ENCODE peak calls at places on chromosomes 12 and 14, in five cellular contexts. U is CD8-positive, alpha-beta T cell; G is left lung; B is body of pancreas; A is upper lobe of left lung. P is an unnamed sample.
A peak's percentile ranks its signal among the peaks of the same experiment; 100 is the strongest.

GRCh38 chr12:65972149-65972548 is 147.9 kb downstream of the HMGA2 start:
- DNase-seq in G (no peak), U (no peak), B (no peak), A (no peak), P (no peak)

GRCh38 chr12:106078358-106079025 is 60.3 kb downstream of the NUAK1 start:
- DNase-seq in U (no peak), A (no peak), B (no peak), G (no peak), P (no peak)

GRCh38 chr12:28958553-28959195 is 190.4 kb upstream of the FAR2 start:
- DNase-seq in A (no peak), U (no peak), G (no peak), B (no peak), P (no peak)

GRCh38 chr14:24556756-24557155 is 19.3 kb downstream of the CTSG start:
- DNase-seq in B (no peak), A (no peak), G (no peak), U (no peak), P (no peak)

GRCh38 chr14:73714656-73715081 is 485 bp upstream of the PNMA1 start:
- DNase-seq in A (no peak), U (no peak), B (no peak), G (no peak), P (no peak)

GRCh38 chr14:33941727-33942126 is 9.1 kb downstream of the EGLN3 start:
- DNase-seq in G (no peak), B (no peak), A (no peak), U (no peak), P (no peak)

GRCh38 chr14:90693413-90693812 is 122.8 kb downstream of the TTC7B start:
- DNase-seq in U (no peak), G (no peak), B (no peak), A (no peak), P (no peak)

GRCh38 chr14:60133487-60133886 is 31.7 kb downstream of the DHRS7 start:
- DNase-seq in A (no peak), B (no peak), G (no peak), U (no peak), P (no peak)

GRCh38 chr12:26939192-26939832 is 1.0 kb downstream of the FGFR1OP2 start:
- DNase-seq in U (no peak), G (no peak), B (no peak), A (no peak), P (no peak)

GRCh38 chr14:91167380-91167770 is 53.5 kb downstream of the DGLUCY start:
- DNase-seq in A (no peak), U (no peak), G (no peak), B (peak; percentile 16), P (no peak)

GRCh38 chr14:61749264-61749663 is 13.0 kb upstream of the SNAPC1 start:
- DNase-seq in B (no peak), G (no peak), A (no peak), U (no peak), P (no peak)

GRCh38 chr14:101456246-101457159 is 104.8 kb upstream of the DIO3 start:
- DNase-seq in A (no peak), U (no peak), B (no peak), G (no peak), P (no peak)

GRCh38 chr14:31036552-31036951 is 10.4 kb upstream of the STRN3 start:
- DNase-seq in B (no peak), G (no peak), A (no peak), U (no peak), P (no peak)

GRCh38 chr12:12510141-12510540 is 52.5 kb downstream of the DUSP16 start:
- DNase-seq in A (no peak), U (no peak), G (no peak), B (no peak), P (no peak)

GRCh38 chr14:42141328-42141727 is 534.7 kb downstream of the LRFN5 start:
- DNase-seq in U (no peak), G (no peak), A (no peak), B (no peak), P (no peak)

GRCh38 chr14:56805201-56805991 is 4.9 kb downstream of the OTX2 start:
- DNase-seq in G (no peak), B (no peak), U (no peak), A (no peak), P (no peak)

GRCh38 chr12:1826867-1827705 is 6.7 kb downstream of the LRTM2 start:
- DNase-seq in B (no peak), A (no peak), U (no peak), G (peak; percentile 59), P (no peak)

GRCh38 chr14:91193069-91193468 is 51.4 kb downstream of the GPR68 start:
- DNase-seq in A (no peak), G (no peak), U (no peak), B (no peak), P (no peak)

GRCh38 chr12:62908667-62909066 is 26.3 kb downstream of the PPM1H start:
- DNase-seq in G (no peak), U (no peak), A (no peak), B (no peak), P (no peak)

GRCh38 chr14:101128478-101129450 is 225.2 kb upstream of the RTL1 start:
- DNase-seq in B (no peak), G (peak; percentile 68), U (peak; percentile 1), A (no peak), P (no peak)

GRCh38 chr12:52884526-52885293 is 20.2 kb downstream of the KRT8 start:
- DNase-seq in A (peak; percentile 73), B (peak; percentile 84), U (peak; percentile 83), G (peak; percentile 93), P (peak; percentile 89)

GRCh38 chr12:103960567-103961227 is 5.0 kb upstream of the TDG start:
- DNase-seq in U (no peak), B (no peak), G (no peak), A (no peak), P (no peak)

GRCh38 chr12:72133497-72134055 is 138.6 kb upstream of the TRHDE start:
- DNase-seq in G (no peak), A (no peak), B (no peak), U (no peak), P (no peak)

GRCh38 chr14:69716483-69717187 is 50.3 kb upstream of the SRSF5 start:
- DNase-seq in U (peak; percentile 40), B (no peak), A (peak; percentile 62), G (no peak), P (no peak)

GRCh38 chr14:60250318-60251035 is 1.5 kb downstream of the PPM1A start:
- DNase-seq in G (no peak), A (peak; percentile 36), U (no peak), B (peak; percentile 22), P (peak; percentile 9)

GRCh38 chr12:77878901-77879300 is 48.2 kb downstream of the NAV3 start:
- DNase-seq in U (no peak), B (no peak), A (no peak), G (no peak), P (no peak)

GRCh38 chr12:77888611-77889010 is 57.9 kb downstream of the NAV3 start:
- DNase-seq in U (no peak), A (no peak), B (no peak), G (no peak), P (no peak)

GRCh38 chr12:77882709-77883108 is 52.0 kb downstream of the NAV3 start:
- DNase-seq in U (no peak), G (no peak), B (no peak), A (no peak), P (no peak)
- TF ChIP-seq CTCF in U (no peak), G (no peak), B (no peak), A (no peak), P (no peak)

DNA sequence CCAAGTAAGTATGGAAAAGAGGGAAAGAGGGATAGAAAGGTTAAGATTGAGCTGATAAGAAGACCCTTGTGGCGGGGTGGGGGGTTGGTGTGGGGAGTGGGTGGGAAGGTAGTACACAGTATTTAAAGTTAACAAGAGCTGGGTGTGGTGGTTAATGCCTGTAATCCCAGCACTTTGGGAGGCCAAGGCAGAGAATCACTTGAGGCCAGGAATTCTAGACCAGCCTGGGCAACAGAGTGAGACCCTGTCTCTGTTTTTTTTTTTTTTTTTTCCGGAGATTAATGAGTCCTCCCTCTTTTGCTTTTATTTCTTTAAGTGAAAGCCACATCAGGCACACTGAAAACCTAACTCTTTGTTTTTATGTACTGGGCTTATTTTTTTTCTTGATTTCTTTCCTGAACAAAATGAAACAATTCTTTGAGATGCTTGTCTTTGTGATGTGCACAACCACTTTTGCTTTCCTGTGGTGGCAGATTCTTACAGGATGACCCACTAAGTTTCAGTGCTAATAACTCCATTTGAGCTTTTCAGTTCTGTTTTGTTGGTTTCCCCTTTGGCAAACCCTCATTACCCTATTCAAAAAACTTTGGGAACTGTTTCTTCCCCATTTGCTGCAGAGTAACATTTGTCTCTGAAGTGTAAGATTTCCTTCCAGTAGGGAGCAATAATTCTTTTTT is 54.8 kb downstream of the WNK1 start:
- DNase-seq in A (no peak), G (no peak), B (no peak), U (no peak), P (no peak)
- TF ChIP-seq CTCF in A (no peak), G (no peak), B (no peak), U (no peak), P (no peak)

DNA sequence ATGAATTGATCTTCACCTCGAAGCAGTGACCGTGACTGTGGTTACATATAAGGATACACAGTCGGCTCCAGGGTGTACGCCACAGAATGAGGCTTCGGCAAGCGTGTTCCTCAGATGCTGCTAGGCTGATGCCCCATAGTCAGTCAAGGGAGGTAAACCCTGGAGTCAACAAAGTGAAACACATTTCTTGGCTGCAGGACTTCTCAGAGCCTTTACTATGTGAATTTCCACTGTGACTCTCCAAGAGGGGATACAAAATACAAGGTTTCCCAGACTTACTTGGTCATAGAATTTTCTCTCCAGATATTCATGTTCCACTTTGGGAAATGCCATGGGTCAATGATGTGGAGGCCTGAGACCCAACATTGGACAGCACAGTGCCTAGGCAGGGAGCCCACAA is 260.6 kb downstream of the BCL11B start:
- DNase-seq in A (no peak), G (no peak), B (no peak), U (no peak), P (no peak)
- TF ChIP-seq CTCF in A (no peak), G (no peak), B (no peak), U (no peak), P (no peak)

GRCh38 chr14:95025941-95026340 is 131.4 kb downstream of the DICER1 start:
- DNase-seq in B (no peak), G (no peak), A (no peak), U (no peak), P (no peak)

GRCh38 chr14:95025218-95025617 is 132.1 kb downstream of the DICER1 start:
- DNase-seq in A (no peak), U (no peak), B (no peak), G (no peak), P (no peak)

GRCh38 chr14:95023886-95024285 is 133.4 kb downstream of the DICER1 start:
- DNase-seq in G (no peak), B (no peak), U (no peak), A (no peak), P (no peak)

GRCh38 chr14:95024380-95024779 is 132.9 kb downstream of the DICER1 start:
- DNase-seq in G (no peak), U (no peak), B (no peak), A (no peak), P (no peak)

GRCh38 chr14:95026851-95027463 is 130.4 kb downstream of the DICER1 start:
- DNase-seq in B (no peak), G (no peak), U (no peak), A (no peak), P (no peak)
- TF ChIP-seq CTCF in B (no peak), G (no peak), U (no peak), A (no peak), P (no peak)